ENCODE peak calls at places on chromosome 15, in nine cellular contexts. W, U, D, V, B, J, A, Z and R are unnamed samples.

GRCh38 chr15:57662802-57663201 is 43.7 kb upstream of the POLR2M start:
- DNase-seq in W (no peak), U (no peak), D (no peak), V (no peak), B (no peak), J (no peak), A (no peak), Z (no peak), R (no peak)

GRCh38 chr15:77518458-77518857 is 97.8 kb downstream of the HMG20A start:
- DNase-seq in W (no peak), U (no peak), D (no peak), V (no peak), B (no peak), J (no peak), A (no peak), Z (no peak), R (no peak)

GRCh38 chr15:43086551-43086950 is 19.3 kb downstream of the UBR1 start:
- DNase-seq in W (no peak), U (peak), D (peak), V (no peak), B (peak), J (no peak), A (peak), Z (no peak), R (no peak)

GRCh38 chr15:83747050-83747717 is 93.3 kb downstream of the ADAMTSL3 start:
- DNase-seq in W (no peak), U (peak), D (no peak), V (peak), B (no peak), J (peak), A (peak), Z (peak), R (no peak)

GRCh38 chr15:33152502-33153109 is 41.9 kb downstream of the FMN1 start:
- DNase-seq in W (no peak), U (peak), D (no peak), V (no peak), B (no peak), J (no peak), A (peak), Z (peak), R (no peak)

GRCh38 chr15:92545996-92546395 is 109.6 kb downstream of the FAM174B start:
- DNase-seq in W (no peak), U (peak), D (no peak), V (no peak), B (no peak), J (no peak), A (no peak), Z (no peak), R (no peak)

GRCh38 chr15:83470895-83471294 is 23.8 kb downstream of the SH3GL3 start:
- DNase-seq in W (no peak), U (no peak), D (no peak), V (no peak), B (no peak), J (no peak), A (no peak), Z (no peak), R (no peak)

GRCh38 chr15:31214864-31215489 is 111.7 kb upstream of the KLF13 start:
- DNase-seq in W (peak), U (peak), D (no peak), V (peak), B (no peak), J (no peak), A (no peak), Z (peak), R (no peak)

GRCh38 chr15:96349933-96350292 is 19.4 kb downstream of the NR2F2 start:
- DNase-seq in W (no peak), U (no peak), D (no peak), V (no peak), B (no peak), J (no peak), A (no peak), Z (no peak), R (no peak)

GRCh38 chr15:36905908-36906307 is 194.4 kb downstream of the MEIS2 start:
- DNase-seq in W (no peak), U (peak), D (no peak), V (no peak), B (no peak), J (no peak), A (peak), Z (peak), R (no peak)

GRCh38 chr15:85116925-85117646 is 135.4 kb downstream of the PDE8A start:
- DNase-seq in W (no peak), U (no peak), D (no peak), V (no peak), B (peak), J (no peak), A (peak), Z (no peak), R (no peak)

GRCh38 chr15:42385206-42385979 is 26.1 kb downstream of the CAPN3 start:
- DNase-seq in W (no peak), U (peak), D (peak), V (peak), B (peak), J (peak), A (peak), Z (peak), R (peak)

GRCh38 chr15:40249477-40250303 is 10.8 kb downstream of the PAK6 start:
- DNase-seq in W (no peak), U (peak), D (peak), V (peak), B (no peak), J (no peak), A (peak), Z (peak), R (no peak)

GRCh38 chr15:38844683-38845195 is 280.1 kb upstream of the RASGRP1 start:
- DNase-seq in W (no peak), U (peak), D (peak), V (no peak), B (no peak), J (no peak), A (peak), Z (peak), R (no peak)

GRCh38 chr15:47609693-47610092 is 107.6 kb upstream of the SEMA6D start:
- DNase-seq in W (no peak), U (no peak), D (no peak), V (no peak), B (no peak), J (no peak), A (no peak), Z (no peak), R (no peak)

GRCh38 chr15:91522609-91523332 is 330.7 kb upstream of the SLCO3A1 start:
- DNase-seq in W (no peak), U (peak), D (peak), V (peak), B (no peak), J (no peak), A (peak), Z (peak), R (no peak)

GRCh38 chr15:78049691-78050440 is 27.6 kb downstream of the TBC1D2B start:
- DNase-seq in W (peak), U (peak), D (peak), V (peak), B (peak), J (no peak), A (peak), Z (peak), R (no peak)

GRCh38 chr15:39788800-39789565 is 6.3 kb upstream of the FSIP1 start:
- DNase-seq in W (no peak), U (peak), D (peak), V (no peak), B (no peak), J (no peak), A (peak), Z (peak), R (no peak)

GRCh38 chr15:64426845-64427465 is 33.4 kb upstream of the ZNF609 start:
- DNase-seq in W (no peak), U (peak), D (peak), V (peak), B (no peak), J (peak), A (peak), Z (peak), R (no peak)

GRCh38 chr15:88385078-88385700 is 82.0 kb downstream of the MRPL46 start:
- DNase-seq in W (no peak), U (peak), D (peak), V (peak), B (no peak), J (no peak), A (peak), Z (peak), R (no peak)

GRCh38 chr15:72276326-72276700 is 4.0 kb upstream of the PARP6 start:
- DNase-seq in W (no peak), U (no peak), D (peak), V (no peak), B (no peak), J (no peak), A (peak), Z (no peak), R (no peak)

DNA sequence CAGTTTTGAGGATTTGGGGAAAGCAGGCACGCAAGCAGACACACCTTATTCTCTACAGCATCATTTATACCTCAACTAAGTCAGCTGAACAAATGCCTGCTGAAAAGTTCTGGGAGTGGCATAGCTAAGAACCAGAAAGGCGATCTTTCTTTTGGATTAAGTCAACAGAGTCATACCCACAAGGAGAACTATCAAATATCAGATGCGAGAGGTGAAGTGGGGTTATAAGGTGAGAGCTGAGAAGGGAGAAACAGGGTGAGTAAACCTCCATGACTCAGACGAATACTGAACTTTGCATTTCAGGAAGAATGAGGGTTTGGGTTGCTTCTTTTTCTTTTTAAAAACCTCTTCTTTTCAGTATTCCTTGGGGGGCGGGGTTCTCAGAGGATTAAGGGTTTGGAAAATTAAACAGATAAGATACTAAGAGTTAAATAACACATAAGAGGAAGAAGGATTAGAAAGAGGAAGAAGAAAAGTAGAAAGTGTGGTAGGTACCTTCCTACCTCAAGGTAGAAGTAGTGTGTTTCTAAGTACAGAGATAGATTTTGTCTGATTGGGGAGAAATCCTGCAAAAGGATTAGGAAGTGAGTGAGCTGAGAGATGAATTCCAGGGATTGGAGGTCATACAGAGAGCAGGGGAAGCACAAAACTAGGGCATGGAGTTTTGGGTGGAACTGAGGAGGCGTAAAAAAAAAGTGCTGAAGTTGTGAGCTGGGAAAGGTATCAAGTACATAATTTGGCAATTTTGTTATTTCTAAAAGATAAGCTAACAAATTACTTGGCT is 41.3 kb upstream of the ICE2 start:
- DNase-seq in W (no peak), U (peak), D (peak), V (peak), B (no peak), J (peak), A (peak), Z (no peak), R (no peak)
- TF ChIP-seq CTCF in W (no peak), U (no peak), D (no peak), V (no peak), B (no peak), J (no peak), A (no peak), Z (no peak), R (no peak)

DNA sequence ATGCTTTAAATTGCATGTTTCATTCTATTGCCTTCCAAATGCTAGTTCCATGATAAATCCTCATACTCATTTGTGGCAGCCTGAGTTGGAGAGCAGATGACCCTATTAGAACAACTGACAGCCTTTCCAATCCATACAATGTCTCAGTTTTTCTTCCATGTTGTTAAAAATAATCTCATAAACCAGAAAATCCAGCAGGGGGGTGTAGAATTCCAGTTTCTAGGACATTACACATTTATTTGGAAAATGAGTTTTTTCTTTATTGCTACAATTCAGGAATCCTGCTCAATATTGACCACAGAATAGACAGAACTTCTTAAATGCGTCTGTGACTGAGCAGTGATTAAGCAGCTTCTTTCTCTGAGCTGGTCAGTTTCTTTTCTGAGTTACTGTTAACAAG is 174.2 kb upstream of the ATP10A start:
- DNase-seq in W (no peak), U (peak), D (no peak), V (peak), B (no peak), J (no peak), A (no peak), Z (peak), R (no peak)
- TF ChIP-seq CTCF in W (peak), U (peak), D (peak), V (peak), B (no peak), J (no peak), A (no peak), Z (peak), R (peak)

GRCh38 chr15:34358367-34358766 is 8.6 kb downstream of the LPCAT4 start:
- DNase-seq in W (no peak), U (no peak), D (peak), V (peak), B (peak), J (no peak), A (no peak), Z (no peak), R (no peak)
- TF ChIP-seq CTCF in W (no peak), U (no peak), D (peak), V (peak), B (no peak), J (no peak), A (peak), Z (peak), R (peak)

DNA sequence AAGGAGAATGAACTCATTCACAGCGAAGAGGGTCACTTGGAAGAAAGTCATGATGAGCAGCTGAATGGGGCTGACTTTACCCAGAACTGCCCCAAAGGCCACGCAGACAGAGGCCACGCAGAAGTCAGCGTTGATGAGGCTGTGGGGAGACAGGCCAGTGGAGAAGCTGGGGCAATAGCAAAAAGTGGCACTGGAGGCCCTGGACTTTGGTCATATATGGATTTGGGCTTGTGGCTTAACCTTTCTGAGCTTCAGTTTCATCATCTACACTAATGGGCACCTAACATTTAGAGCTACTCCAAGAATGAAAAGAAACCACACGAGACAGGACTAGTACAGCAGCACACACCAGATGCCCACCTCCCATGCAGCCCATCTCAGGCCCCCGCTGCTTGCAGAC is 13.3 kb downstream of the RHCG start:
- DNase-seq in W (no peak), U (no peak), D (no peak), V (no peak), B (no peak), J (no peak), A (no peak), Z (no peak), R (no peak)
- TF ChIP-seq CTCF in W (no peak), U (no peak), D (no peak), V (no peak), B (no peak), J (no peak), A (no peak), Z (no peak), R (no peak)

GRCh38 chr15:100934735-100935134 is 15.6 kb downstream of the LRRK1 start:
- DNase-seq in W (no peak), U (no peak), D (peak), V (peak), B (no peak), J (no peak), A (peak), Z (peak), R (no peak)
- TF ChIP-seq CTCF in W (no peak), U (peak), D (peak), V (peak), B (no peak), J (no peak), A (peak), Z (peak), R (no peak)

GRCh38 chr15:101503296-101503599 is 13.7 kb upstream of the PCSK6 start:
- DNase-seq in W (no peak), U (no peak), D (no peak), V (no peak), B (no peak), J (no peak), A (no peak), Z (no peak), R (no peak)

GRCh38 chr15:101500865-101501551 is 11.5 kb upstream of the PCSK6 start:
- DNase-seq in W (no peak), U (peak), D (no peak), V (no peak), B (peak), J (no peak), A (no peak), Z (no peak), R (no peak)

GRCh38 chr15:101499863-101500713 is 10.6 kb upstream of the PCSK6 start:
- DNase-seq in W (peak), U (peak), D (no peak), V (peak), B (peak), J (no peak), A (no peak), Z (no peak), R (no peak)

GRCh38 chr15:101502572-101503295 is 13.2 kb upstream of the PCSK6 start:
- DNase-seq in W (no peak), U (no peak), D (no peak), V (no peak), B (peak), J (no peak), A (no peak), Z (no peak), R (no peak)

GRCh38 chr15:101501703-101502373 is 12.3 kb upstream of the PCSK6 start:
- DNase-seq in W (no peak), U (peak), D (no peak), V (peak), B (peak), J (peak), A (no peak), Z (no peak), R (peak)
- TF ChIP-seq CTCF in W (peak), U (peak), D (peak), V (peak), B (peak), J (peak), A (peak), Z (peak), R (peak)

GRCh38 chr15:80367094-80367493 is 37.1 kb upstream of the ARNT2 start:
- DNase-seq in W (no peak), U (no peak), D (no peak), V (peak), B (no peak), J (peak), A (peak), Z (peak), R (peak)
- TF ChIP-seq CTCF in W (peak), U (peak), D (peak), V (peak), B (no peak), J (peak), A (peak), Z (no peak), R (peak)

GRCh38 chr15:60340207-60340921 is 57.4 kb downstream of the ANXA2 start:
- DNase-seq in W (no peak), U (peak), D (no peak), V (no peak), B (no peak), J (no peak), A (no peak), Z (no peak), R (no peak)
- TF ChIP-seq CTCF in W (no peak), U (peak), D (peak), V (no peak), B (no peak), J (no peak), A (peak), Z (peak), R (no peak)

GRCh38 chr15:73617910-73618309 is 15.3 kb downstream of the NPTN start:
- DNase-seq in W (no peak), U (no peak), D (no peak), V (no peak), B (no peak), J (no peak), A (no peak), Z (no peak), R (no peak)

GRCh38 chr15:73617310-73617709 is 15.9 kb downstream of the NPTN start:
- DNase-seq in W (no peak), U (peak), D (no peak), V (no peak), B (no peak), J (no peak), A (no peak), Z (no peak), R (no peak)

GRCh38 chr15:73624530-73624929 is 8.7 kb downstream of the NPTN start:
- DNase-seq in W (no peak), U (peak), D (no peak), V (no peak), B (no peak), J (no peak), A (peak), Z (no peak), R (no peak)

GRCh38 chr15:73620078-73620477 is 13.1 kb downstream of the NPTN start:
- DNase-seq in W (no peak), U (no peak), D (no peak), V (no peak), B (no peak), J (no peak), A (peak), Z (no peak), R (no peak)

DNA sequence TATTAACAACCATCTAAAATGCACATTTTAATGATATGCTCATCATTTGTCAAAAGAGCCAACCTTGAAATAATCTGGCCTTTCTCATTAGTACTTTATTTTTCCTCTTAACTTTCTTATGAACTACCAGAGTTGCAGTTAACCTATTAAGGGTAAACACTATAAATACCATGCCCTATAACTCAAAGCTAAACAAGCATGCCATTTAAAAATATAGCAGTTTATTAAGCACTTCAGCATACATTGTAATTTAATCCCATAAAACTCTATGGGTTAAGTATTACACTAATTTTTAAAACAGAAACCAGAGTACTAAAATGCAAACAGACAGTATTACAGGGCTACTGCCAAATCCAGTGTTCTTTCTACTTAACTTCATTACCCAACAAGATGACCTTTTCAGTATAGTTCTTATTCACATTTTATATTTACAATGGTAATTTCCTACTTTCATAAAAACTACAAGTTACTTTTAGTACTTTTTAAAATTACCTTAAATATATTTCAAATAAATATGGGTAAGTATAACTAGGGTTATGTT is 11.8 kb downstream of the NPTN start:
- DNase-seq in W (no peak), U (no peak), D (no peak), V (peak), B (no peak), J (no peak), A (no peak), Z (no peak), R (no peak)
- TF ChIP-seq CTCF in W (no peak), U (no peak), D (no peak), V (no peak), B (no peak), J (no peak), A (no peak), Z (no peak), R (no peak)